ENCODE peak calls at places on chromosomes 16 and 17, in seven cellular contexts. G is COR-L47, U is IMR-90, R is kidney, D is NCI-H1105 treated with DMSO at 0.1 percent for 48 hours, B is heart right ventricle, C is prostate gland. W is an unnamed sample.

GRCh38 chr16:67542464-67542863 is 13.8 kb downstream of the RIPOR1 start:
- DNase-seq in G (no peak), U (peak; percentile 66), R (no peak), D (no peak), B (no peak), C (no peak), W (peak; percentile 72)

GRCh38 chr16:85483424-85483823 is 129.7 kb upstream of the GSE1 start:
- DNase-seq in G (no peak), U (no peak), R (no peak), D (peak; percentile 39), B (no peak), C (no peak), W (no peak)

GRCh38 chr17:42179911-42180410 is 981 bp downstream of the KCNH4 start:
- DNase-seq in G (peak; percentile 66), U (peak; percentile 30), R (no peak), D (peak; percentile 56), B (peak; percentile 31), C (peak; percentile 16), W (no peak)

GRCh38 chr17:888998-889401 is 90.6 kb downstream of the NXN start:
- DNase-seq in G (no peak), U (no peak), R (no peak), D (no peak), B (no peak), C (no peak), W (no peak)

GRCh38 chr16:76963614-76964315 is 227.2 kb upstream of the MON1B start:
- DNase-seq in G (no peak), U (no peak), R (no peak), D (no peak), B (no peak), C (no peak), W (no peak)

GRCh38 chr17:81346090-81346907 is 49.0 kb upstream of the BAHCC1 start:
- DNase-seq in G (peak; percentile 97), U (peak; percentile 94), R (peak; percentile 99), D (peak; percentile 90), B (peak; percentile 99), C (peak; percentile 99), W (peak; percentile 93)

GRCh38 chr17:58997756-58998553 is 108.7 kb downstream of the TRIM37 start:
- DNase-seq in G (no peak), U (peak; percentile 40), R (no peak), D (no peak), B (no peak), C (no peak), W (no peak)

GRCh38 chr17:49031965-49032928 is 35.1 kb downstream of the IGF2BP1 start:
- DNase-seq in G (peak; percentile 73), U (peak; percentile 81), R (no peak), D (peak; percentile 73), B (no peak), C (peak; percentile 15), W (no peak)

GRCh38 chr17:68694791-68695485 is 93.8 kb upstream of the FAM20A start:
- DNase-seq in G (no peak), U (no peak), R (no peak), D (no peak), B (no peak), C (no peak), W (no peak)

GRCh38 chr17:18226284-18226945 is 980 bp downstream of the LLGL1 start:
- DNase-seq in G (no peak), U (peak; percentile 11), R (no peak), D (no peak), B (no peak), C (no peak), W (no peak)

GRCh38 chr16:17590711-17591654 is 120.2 kb upstream of the XYLT1 start:
- DNase-seq in G (no peak), U (no peak), R (no peak), D (no peak), B (no peak), C (no peak), W (no peak)

GRCh38 chr17:38589462-38590114 is 16.2 kb downstream of the SRCIN1 start:
- DNase-seq in G (no peak), U (no peak), R (peak; percentile 45), D (no peak), B (no peak), C (no peak), W (no peak)

GRCh38 chr16:85515830-85516397 is 97.2 kb upstream of the GSE1 start:
- DNase-seq in G (no peak), U (no peak), R (peak; percentile 85), D (no peak), B (no peak), C (no peak), W (no peak)

GRCh38 chr17:49575524-49576120 is at the start of gene NXPH3:
- DNase-seq in G (peak; percentile 42), U (peak; percentile 19), R (peak; percentile 83), D (peak; percentile 46), B (peak; percentile 81), C (peak; percentile 54), W (peak; percentile 40)

GRCh38 chr17:40522250-40522960 is 21.0 kb upstream of the TNS4 start:
- DNase-seq in G (no peak), U (peak; percentile 67), R (no peak), D (no peak), B (no peak), C (no peak), W (peak; percentile 21)

GRCh38 chr17:52027081-52027480 is 131.4 kb downstream of the CA10 start:
- DNase-seq in G (no peak), U (no peak), R (no peak), D (no peak), B (no peak), C (no peak), W (no peak)

W was measured in CD4-positive, alpha-beta T cell.